ENCODE peak calls at places on chromosomes 7 and 10, in eight cellular contexts. N is IMR-90, V is thoracic aorta, G is fibroblast of lung, F is psoas muscle, Q is heart left ventricle, U is A549, W is thyroid gland. T is an unnamed sample.

GRCh38 chr7:36473454-36474282 is 84.0 kb downstream of the ANLN start:
- DNase-seq in N (no peak), V (no peak), G (peak), F (peak), Q (peak), U (peak), W (peak), T (peak)

GRCh38 chr10:86434651-86435050 is 68.1 kb upstream of the GRID1 start:
- DNase-seq in N (no peak), V (no peak), G (peak), F (no peak), Q (no peak), U (no peak), W (no peak), T (no peak)

GRCh38 chr10:95314519-95314918 is 23.7 kb upstream of the PDLIM1 start:
- DNase-seq in N (no peak), V (no peak), G (no peak), F (no peak), Q (no peak), U (no peak), W (peak), T (no peak)

GRCh38 chr10:74293686-74294365 is 142.8 kb downstream of the ADK start:
- DNase-seq in N (peak), V (no peak), G (peak), F (no peak), Q (no peak), U (no peak), W (peak), T (no peak)

GRCh38 chr7:45918556-45918955 is 2.5 kb downstream of the IGFBP3 start:
- DNase-seq in N (no peak), V (no peak), G (no peak), F (no peak), Q (no peak), U (no peak), W (no peak), T (no peak)

GRCh38 chr7:360454-361100 is 70.6 kb downstream of the FOXL3 start:
- DNase-seq in N (no peak), V (no peak), G (no peak), F (peak), Q (peak), U (no peak), W (no peak), T (no peak)

GRCh38 chr7:39749177-39749576 is 125.8 kb downstream of the RALA start:
- DNase-seq in N (peak), V (no peak), G (peak), F (no peak), Q (no peak), U (no peak), W (no peak), T (no peak)

GRCh38 chr7:106957766-106958165 is 86.7 kb upstream of the PRKAR2B start:
- DNase-seq in N (no peak), V (no peak), G (no peak), F (no peak), Q (peak), U (no peak), W (no peak), T (no peak)

GRCh38 chr10:67306588-67307205 is 380.9 kb downstream of the LRRTM3 start:
- DNase-seq in N (peak), V (no peak), G (peak), F (no peak), Q (no peak), U (peak), W (no peak), T (no peak)

GRCh38 chr7:472640-472957 is 47.0 kb downstream of the PDGFA start:
- DNase-seq in N (no peak), V (no peak), G (no peak), F (no peak), Q (no peak), U (no peak), W (no peak), T (no peak)

GRCh38 chr10:7275761-7276440 is 134.9 kb downstream of the SFMBT2 start:
- DNase-seq in N (no peak), V (no peak), G (no peak), F (no peak), Q (no peak), U (no peak), W (no peak), T (no peak)

GRCh38 chr10:42988517-42989395 is 88.1 kb upstream of the RET start:
- DNase-seq in N (no peak), V (no peak), G (no peak), F (peak), Q (no peak), U (no peak), W (no peak), T (peak)

GRCh38 chr10:109633846-109634245 is 289.5 kb downstream of the XPNPEP1 start:
- DNase-seq in N (no peak), V (no peak), G (no peak), F (no peak), Q (no peak), U (no peak), W (no peak), T (no peak)

GRCh38 chr7:41877118-41877517 is 174.2 kb upstream of the INHBA start:
- DNase-seq in N (no peak), V (no peak), G (no peak), F (no peak), Q (no peak), U (no peak), W (no peak), T (no peak)

GRCh38 chr10:6878067-6878412 is 298.0 kb upstream of the PRKCQ start:
- DNase-seq in N (no peak), V (no peak), G (peak), F (no peak), Q (peak), U (no peak), W (peak), T (no peak)

GRCh38 chr7:34155225-34155908 is 250.0 kb downstream of the BMPER start:
- DNase-seq in N (peak), V (no peak), G (peak), F (peak), Q (no peak), U (peak), W (no peak), T (no peak)

GRCh38 chr10:60456053-60456452 is 66.4 kb upstream of the ANK3 start:
- DNase-seq in N (peak), V (no peak), G (peak), F (no peak), Q (no peak), U (no peak), W (no peak), T (no peak)

GRCh38 chr10:94524146-94524545 is 21.4 kb upstream of the HELLS start:
- DNase-seq in N (peak), V (no peak), G (peak), F (no peak), Q (no peak), U (no peak), W (no peak), T (no peak)

GRCh38 chr10:60139798-60140566 is 233.6 kb upstream of the CCDC6 start:
- DNase-seq in N (peak), V (no peak), G (peak), F (no peak), Q (no peak), U (no peak), W (no peak), T (no peak)

GRCh38 chr7:4067874-4068273 is 614.2 kb upstream of the FOXK1 start:
- DNase-seq in N (no peak), V (no peak), G (no peak), F (no peak), Q (no peak), U (no peak), W (no peak), T (no peak)

GRCh38 chr10:89891006-89891405 is 189.6 kb downstream of the KIF20B start:
- DNase-seq in N (no peak), V (no peak), G (peak), F (no peak), Q (no peak), U (no peak), W (no peak), T (no peak)

GRCh38 chr10:122368502-122369254 is 5.8 kb upstream of the PLEKHA1 start:
- DNase-seq in N (no peak), V (no peak), G (peak), F (no peak), Q (peak), U (no peak), W (no peak), T (no peak)

GRCh38 chr7:48875300-48875916 is 48.9 kb upstream of the CDC14C start:
- DNase-seq in N (no peak), V (no peak), G (peak), F (peak), Q (peak), U (no peak), W (peak), T (peak)

GRCh38 chr7:30562498-30562897 is 32.2 kb upstream of the GARS1 start:
- DNase-seq in N (peak), V (no peak), G (peak), F (no peak), Q (no peak), U (no peak), W (no peak), T (no peak)

GRCh38 chr7:147607151-147607800 is 983.3 kb upstream of the C7orf33 start:
- DNase-seq in N (no peak), V (no peak), G (no peak), F (no peak), Q (no peak), U (no peak), W (no peak), T (no peak)

GRCh38 chr10:93471110-93471651 is 11.0 kb downstream of the MYOF start:
- DNase-seq in N (peak), V (no peak), G (peak), F (no peak), Q (no peak), U (peak), W (no peak), T (no peak)

GRCh38 chr10:20888620-20889337 is 8.3 kb downstream of the NEBL start:
- DNase-seq in N (no peak), V (no peak), G (no peak), F (no peak), Q (no peak), U (no peak), W (no peak), T (no peak)

GRCh38 chr7:1920266-1920681 is 250.2 kb downstream of the ELFN1 start:
- DNase-seq in N (no peak), V (no peak), G (no peak), F (peak), Q (peak), U (no peak), W (no peak), T (no peak)

DNA sequence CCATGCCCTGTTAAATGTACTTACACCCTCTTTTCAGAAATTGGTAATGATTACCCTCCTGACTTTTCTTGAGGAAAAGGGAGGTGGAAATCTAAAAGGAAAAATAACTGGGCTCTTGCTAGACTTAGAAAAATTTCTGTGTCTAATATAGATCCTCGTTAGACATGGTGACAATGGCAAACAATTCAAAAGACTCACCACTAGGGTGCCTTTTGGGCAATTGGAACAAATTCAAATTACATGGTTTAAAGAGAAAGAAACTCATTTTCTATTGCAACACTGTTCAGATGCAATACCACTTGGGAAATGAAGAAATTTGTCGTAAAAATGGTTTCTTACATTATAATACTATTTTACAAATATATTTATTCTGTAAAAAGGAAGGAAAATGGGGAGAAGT is 950.1 kb downstream of the GRM8 start:
- DNase-seq in N (no peak), V (no peak), G (no peak), F (no peak), Q (no peak), U (no peak), W (no peak), T (no peak)
- TF ChIP-seq CTCF in N (no peak), V (no peak), G (no peak), F (no peak), Q (peak), U (no peak), W (no peak), T (no peak)

DNA sequence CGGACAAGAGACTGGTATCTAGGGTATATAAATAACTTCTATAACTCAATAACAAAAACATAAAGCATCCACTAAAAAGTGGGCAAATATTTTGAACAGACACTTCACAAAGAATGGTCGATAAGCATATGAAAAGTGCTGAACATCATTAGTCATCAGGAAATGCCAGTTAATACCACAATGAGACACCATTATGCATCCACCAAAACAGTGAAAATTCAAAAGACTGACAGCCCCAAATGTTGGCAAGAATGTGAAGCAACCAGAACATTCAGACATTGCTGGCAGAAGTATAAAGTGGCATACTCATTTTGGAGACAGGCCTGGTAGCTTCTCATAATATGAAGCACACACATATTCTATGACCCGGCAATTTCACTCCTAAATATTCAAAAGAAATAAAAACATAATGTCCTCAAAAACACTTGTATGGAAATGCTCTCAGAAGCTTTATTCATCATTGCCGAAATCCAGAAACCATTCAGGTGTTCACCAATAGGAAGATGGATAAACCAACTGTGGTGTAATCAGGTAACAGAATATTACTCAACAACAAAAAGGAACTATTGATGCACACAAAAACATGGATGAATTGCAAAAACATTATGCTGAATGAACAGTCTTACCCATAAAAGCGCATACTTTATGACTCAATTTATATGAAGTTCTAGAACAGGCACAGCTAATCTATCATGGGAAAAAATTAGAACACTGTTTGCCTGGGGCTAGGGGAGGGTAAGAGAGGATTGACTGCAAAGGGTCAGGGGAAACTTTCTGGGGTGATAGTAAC is 26.7 kb upstream of the GSAP start:
- DNase-seq in N (peak), V (no peak), G (peak), F (no peak), Q (no peak), U (no peak), W (no peak), T (no peak)
- H3K27ac ChIP-seq in N (no peak), V (no peak), G (peak), F (no peak), Q (no peak), U (peak), W (no peak), T (no peak)

DNA sequence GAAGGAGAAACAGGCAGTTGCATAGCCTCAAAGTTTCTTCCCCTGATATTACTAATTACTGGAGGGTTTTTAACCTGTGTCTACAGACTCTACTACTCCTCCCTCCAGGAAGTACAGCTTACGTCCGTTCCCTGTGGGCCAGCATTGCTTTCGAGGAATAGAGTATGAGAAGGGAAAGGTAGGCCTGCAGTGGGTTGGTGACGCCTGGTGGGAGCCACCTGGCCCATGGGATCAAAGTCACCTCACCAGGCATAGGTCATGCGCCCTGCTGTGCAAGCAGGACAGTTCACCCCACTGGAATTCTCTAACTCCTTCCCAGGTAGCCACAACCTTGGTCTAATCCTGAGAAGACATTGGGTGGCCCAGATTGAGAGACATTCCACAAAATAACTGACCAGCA is 29.8 kb downstream of the LMTK2 start:
- DNase-seq in N (no peak), V (no peak), G (no peak), F (no peak), Q (no peak), U (no peak), W (no peak), T (no peak)
- H3K4me3 ChIP-seq in N (no peak), V (no peak), G (no peak), F (no peak), Q (no peak), U (no peak), W (no peak), T (no peak)

DNA sequence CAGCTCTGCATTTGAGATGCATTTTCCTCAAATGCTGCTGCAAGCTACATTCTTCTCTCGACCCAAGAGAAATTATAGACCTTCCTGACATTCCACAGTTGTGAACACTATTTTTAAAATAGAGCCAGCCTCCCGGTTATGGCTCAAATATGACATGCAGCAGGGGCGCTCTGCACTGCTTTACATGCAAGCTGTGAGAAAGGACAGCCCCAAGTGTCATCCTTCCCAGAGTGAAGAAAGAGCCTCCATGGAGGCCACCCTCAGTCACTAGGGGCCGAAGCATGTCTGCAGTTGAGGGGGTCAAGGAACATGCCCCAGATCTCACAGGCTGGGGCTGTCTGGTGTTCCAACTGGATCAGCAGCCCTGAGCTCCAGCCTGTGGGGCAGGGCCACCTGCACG is 63.9 kb upstream of the CHST15 start:
- DNase-seq in N (no peak), V (no peak), G (peak), F (peak), Q (no peak), U (no peak), W (no peak), T (no peak)
- TF ChIP-seq CTCF in N (no peak), V (no peak), G (no peak), F (no peak), Q (no peak), U (no peak), W (no peak), T (no peak)

T was measured in pancreas.